ENCODE peak calls at places on chromosome 7, in four cellular contexts. One of them, this sample, is unnamed.
A peak's percentile ranks its signal among the peaks of the same experiment; 100 is the strongest.

GRCh38 chr7:157469181-157470016 is 132.6 kb downstream of the DNAJB6 start:
- DNase-seq in upper lobe of right lung: no peak
- DNase-seq in uterus: no peak
- DNase-seq in dorsolateral prefrontal cortex: no peak
- DNase-seq in this sample: no peak

GRCh38 chr7:93601363-93601762 is 26.8 kb upstream of the CALCR start:
- DNase-seq in upper lobe of right lung: no peak
- DNase-seq in dorsolateral prefrontal cortex: no peak
- DNase-seq in uterus: no peak
- DNase-seq in this sample: peak; percentile 1

GRCh38 chr7:50771120-50772002 is 11.3 kb downstream of the GRB10 start:
- DNase-seq in upper lobe of right lung: no peak
- DNase-seq in dorsolateral prefrontal cortex: no peak
- DNase-seq in uterus: no peak
- DNase-seq in this sample: no peak

GRCh38 chr7:44087914-44088838 is 5.8 kb upstream of the POLM start:
- DNase-seq in upper lobe of right lung: no peak
- DNase-seq in dorsolateral prefrontal cortex: no peak
- DNase-seq in uterus: peak; percentile 81
- DNase-seq in this sample: peak; percentile 89

GRCh38 chr7:106167439-106168136 is 55.5 kb upstream of the SYPL1 start:
- DNase-seq in dorsolateral prefrontal cortex: no peak
- DNase-seq in uterus: no peak
- DNase-seq in upper lobe of right lung: no peak
- DNase-seq in this sample: peak; percentile 18

GRCh38 chr7:149773446-149774236 is at the start of gene ZNF467:
- DNase-seq in upper lobe of right lung: peak; percentile 87
- DNase-seq in dorsolateral prefrontal cortex: no peak
- DNase-seq in uterus: peak; percentile 77
- DNase-seq in this sample: peak; percentile 20

GRCh38 chr7:106064836-106065559 is 47.1 kb downstream of the SYPL1 start:
- DNase-seq in uterus: peak; percentile 85
- DNase-seq in upper lobe of right lung: peak; percentile 71
- DNase-seq in dorsolateral prefrontal cortex: peak; percentile 80
- DNase-seq in this sample: peak; percentile 96

GRCh38 chr7:11358637-11359036 is 385.0 kb downstream of the PHF14 start:
- DNase-seq in dorsolateral prefrontal cortex: no peak
- DNase-seq in uterus: no peak
- DNase-seq in upper lobe of right lung: no peak
- DNase-seq in this sample: no peak

DNA sequence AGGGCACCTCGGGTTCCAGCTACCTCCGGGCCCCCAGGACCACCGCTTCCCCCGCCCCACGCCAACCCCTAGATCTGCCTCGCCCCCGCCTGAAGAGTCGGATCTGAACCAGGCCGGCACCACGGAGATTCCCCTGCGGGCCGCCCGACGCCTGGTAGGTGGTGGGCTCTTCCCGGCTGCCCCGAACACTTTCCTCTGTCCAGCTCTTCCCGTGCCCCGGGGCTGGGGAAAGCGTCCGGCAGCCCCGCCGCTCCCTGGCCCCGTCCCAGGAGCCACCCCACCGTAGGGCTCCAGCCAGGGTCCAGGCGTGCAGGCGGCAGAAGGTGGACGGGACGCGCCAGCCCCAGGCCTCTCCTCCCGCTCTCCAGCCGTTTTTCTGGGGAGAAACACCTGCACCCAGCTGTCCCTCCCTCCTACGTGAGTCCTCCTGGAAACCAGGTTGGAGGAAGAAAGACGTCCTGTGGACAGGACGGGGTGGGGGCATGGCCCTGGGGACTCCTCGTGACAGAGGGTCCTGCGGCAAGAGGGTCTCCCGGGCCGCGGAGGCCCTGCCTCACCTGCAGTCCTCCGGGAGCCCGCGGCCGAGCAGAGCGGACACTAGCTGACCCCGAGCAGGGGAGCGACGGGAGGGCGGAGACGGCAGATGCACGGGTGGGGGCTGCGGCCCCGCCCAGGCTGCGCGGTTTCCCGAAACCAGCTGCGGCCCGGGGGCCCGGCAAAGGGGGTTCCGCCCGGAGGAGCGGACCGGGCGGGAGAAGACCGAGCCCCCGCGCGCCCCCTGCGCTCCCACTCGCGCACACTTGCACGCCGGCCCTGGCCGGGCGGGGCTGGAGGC is at the start of gene TMEM176B:
- DNase-seq in dorsolateral prefrontal cortex: no peak
- DNase-seq in upper lobe of right lung: no peak
- DNase-seq in uterus: peak; percentile 68
- DNase-seq in this sample: no peak
- H3K4me3 ChIP-seq in dorsolateral prefrontal cortex: peak within 1 kb of the TSS; percentile 53
- H3K4me3 ChIP-seq in upper lobe of right lung: peak within 1 kb of the TSS; percentile 59
- H3K4me3 ChIP-seq in uterus: peak within 1 kb of the TSS; percentile 30
- H3K4me3 ChIP-seq in this sample: no peak within 1 kb of the TSS

GRCh38 chr7:151460474-151460855 is 20.5 kb upstream of the CRYGN start:
- DNase-seq in upper lobe of right lung: no peak
- DNase-seq in uterus: no peak
- DNase-seq in dorsolateral prefrontal cortex: no peak
- DNase-seq in this sample: no peak
- H3K4me3 ChIP-seq in upper lobe of right lung: no peak overlapping the region
- H3K4me3 ChIP-seq in uterus: peak overlapping the region; percentile 10
- H3K4me3 ChIP-seq in dorsolateral prefrontal cortex: peak overlapping the region; percentile 31
- H3K4me3 ChIP-seq in this sample: no peak overlapping the region

DNA sequence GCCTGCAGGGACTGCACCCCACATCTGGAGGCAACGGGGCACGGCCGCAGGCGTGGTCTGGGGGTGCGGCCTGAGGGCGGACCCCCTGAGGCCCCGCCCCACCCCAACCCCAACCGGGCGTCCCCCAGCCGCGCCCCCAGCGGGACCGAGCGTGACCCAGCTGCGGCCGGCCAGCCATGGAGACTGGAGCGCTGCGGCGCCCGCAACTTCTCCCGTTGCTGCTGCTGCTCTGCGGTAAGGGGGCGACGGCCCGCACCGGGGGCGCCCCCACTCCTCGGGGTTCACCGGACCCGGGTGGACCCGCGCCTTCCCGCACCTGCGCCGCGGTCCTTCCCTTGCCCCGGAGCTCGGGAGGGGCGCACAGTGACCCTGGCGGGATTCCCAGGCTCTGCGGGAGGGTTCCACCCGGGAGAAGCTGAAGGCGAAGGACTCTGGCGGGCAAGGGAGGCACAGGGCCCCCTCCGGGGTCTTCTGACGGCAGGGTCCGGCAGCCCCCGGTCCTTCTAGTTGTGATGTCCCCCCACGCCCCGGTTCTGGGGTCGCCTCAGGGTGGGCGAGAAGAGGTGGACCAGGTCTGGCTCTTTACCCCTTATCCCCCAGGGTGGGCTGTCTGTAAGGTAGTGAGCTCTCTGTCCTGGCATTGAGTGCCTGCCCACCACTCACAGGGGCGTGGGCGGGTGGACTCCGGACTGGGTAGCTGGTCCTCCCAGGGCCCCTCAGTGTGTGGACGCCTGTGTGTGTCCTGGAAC is at the start of gene RAMP3:
- DNase-seq in dorsolateral prefrontal cortex: no peak
- DNase-seq in upper lobe of right lung: peak; percentile 61
- DNase-seq in uterus: no peak
- DNase-seq in this sample: no peak
- H3K4me3 ChIP-seq in dorsolateral prefrontal cortex: peak within 1 kb of the TSS; percentile 50
- H3K4me3 ChIP-seq in upper lobe of right lung: peak within 1 kb of the TSS; percentile 52
- H3K4me3 ChIP-seq in uterus: peak within 1 kb of the TSS; percentile 18
- H3K4me3 ChIP-seq in this sample: no peak within 1 kb of the TSS

DNA sequence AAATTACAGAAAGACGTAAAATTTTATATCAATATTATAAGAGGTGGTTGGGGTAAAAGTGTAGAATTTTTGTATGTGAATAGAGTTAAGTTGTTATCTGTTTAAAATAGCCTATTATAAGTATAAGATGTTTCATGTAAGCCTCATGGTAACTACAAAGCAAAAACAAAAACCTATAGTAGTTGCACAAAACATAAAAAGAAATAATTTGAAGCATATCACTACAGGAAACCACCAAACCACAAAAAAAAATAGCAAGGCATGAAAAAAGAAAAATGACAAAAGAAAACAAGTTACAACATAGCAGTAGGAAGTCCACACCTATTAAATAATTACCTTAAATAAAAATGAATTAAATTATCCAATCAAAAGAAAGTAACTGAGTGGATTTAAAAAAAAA is 12.4 kb upstream of the GSTK1 start:
- DNase-seq in dorsolateral prefrontal cortex: no peak
- DNase-seq in uterus: no peak
- DNase-seq in upper lobe of right lung: no peak
- DNase-seq in this sample: no peak
- H3K4me3 ChIP-seq in dorsolateral prefrontal cortex: no peak overlapping the region
- H3K4me3 ChIP-seq in uterus: no peak overlapping the region
- H3K4me3 ChIP-seq in upper lobe of right lung: no peak overlapping the region
- H3K4me3 ChIP-seq in this sample: no peak overlapping the region

GRCh38 chr7:151493083-151493482 is 26.6 kb downstream of the RHEB start:
- DNase-seq in dorsolateral prefrontal cortex: no peak
- DNase-seq in uterus: no peak
- DNase-seq in upper lobe of right lung: no peak
- DNase-seq in this sample: no peak

GRCh38 chr7:151495360-151495759 is 24.3 kb downstream of the RHEB start:
- DNase-seq in upper lobe of right lung: no peak
- DNase-seq in uterus: no peak
- DNase-seq in dorsolateral prefrontal cortex: no peak
- DNase-seq in this sample: no peak

GRCh38 chr7:151491859-151492258 is 27.8 kb downstream of the RHEB start:
- DNase-seq in uterus: no peak
- DNase-seq in upper lobe of right lung: no peak
- DNase-seq in dorsolateral prefrontal cortex: no peak
- DNase-seq in this sample: peak; percentile 87

GRCh38 chr7:151497306-151497871 is 22.3 kb downstream of the RHEB start:
- DNase-seq in dorsolateral prefrontal cortex: no peak
- DNase-seq in uterus: no peak
- DNase-seq in upper lobe of right lung: no peak
- DNase-seq in this sample: no peak

GRCh38 chr7:151494569-151495284 is 25.0 kb downstream of the RHEB start:
- DNase-seq in dorsolateral prefrontal cortex: no peak
- DNase-seq in upper lobe of right lung: no peak
- DNase-seq in uterus: no peak
- DNase-seq in this sample: no peak
- H3K4me3 ChIP-seq in dorsolateral prefrontal cortex: no peak overlapping the region
- H3K4me3 ChIP-seq in upper lobe of right lung: no peak overlapping the region
- H3K4me3 ChIP-seq in uterus: no peak overlapping the region
- H3K4me3 ChIP-seq in this sample: no peak overlapping the region

GRCh38 chr7:151025924-151026671 is 1.8 kb upstream of the ATG9B start:
- DNase-seq in uterus: no peak
- DNase-seq in upper lobe of right lung: no peak
- DNase-seq in dorsolateral prefrontal cortex: no peak
- DNase-seq in this sample: peak; percentile 55

GRCh38 chr7:151028948-151029501 is 775 bp downstream of the ABCB8 start:
- DNase-seq in uterus: no peak
- DNase-seq in dorsolateral prefrontal cortex: no peak
- DNase-seq in upper lobe of right lung: no peak
- DNase-seq in this sample: no peak

GRCh38 chr7:151031011-151031410 is 2.8 kb downstream of the ABCB8 start:
- DNase-seq in uterus: no peak
- DNase-seq in upper lobe of right lung: no peak
- DNase-seq in dorsolateral prefrontal cortex: no peak
- DNase-seq in this sample: no peak

GRCh38 chr7:151024435-151025056 is at the start of gene ATG9B:
- DNase-seq in upper lobe of right lung: no peak
- DNase-seq in dorsolateral prefrontal cortex: no peak
- DNase-seq in uterus: no peak
- DNase-seq in this sample: no peak

GRCh38 chr7:151028131-151028947 is at the start of gene ABCB8:
- DNase-seq in uterus: peak; percentile 98
- DNase-seq in upper lobe of right lung: peak; percentile 98
- DNase-seq in dorsolateral prefrontal cortex: peak; percentile 98
- DNase-seq in this sample: peak; percentile 99
- H3K4me3 ChIP-seq in uterus: peak within 1 kb of the TSS; percentile 69
- H3K4me3 ChIP-seq in upper lobe of right lung: peak within 1 kb of the TSS; percentile 73
- H3K4me3 ChIP-seq in dorsolateral prefrontal cortex: peak within 1 kb of the TSS; percentile 89
- H3K4me3 ChIP-seq in this sample: peak within 1 kb of the TSS; percentile 59

GRCh38 chr7:47573758-47574472 is 8.0 kb downstream of the TNS3 start:
- DNase-seq in dorsolateral prefrontal cortex: no peak
- DNase-seq in upper lobe of right lung: no peak
- DNase-seq in uterus: peak; percentile 67
- DNase-seq in this sample: peak; percentile 94
- H3K4me3 ChIP-seq in dorsolateral prefrontal cortex: no peak overlapping the region
- H3K4me3 ChIP-seq in upper lobe of right lung: no peak overlapping the region
- H3K4me3 ChIP-seq in uterus: no peak overlapping the region
- H3K4me3 ChIP-seq in this sample: peak overlapping the region; percentile 4

GRCh38 chr7:155296788-155297516 is 726 bp upstream of the INSIG1 start:
- DNase-seq in uterus: peak; percentile 62
- DNase-seq in dorsolateral prefrontal cortex: peak; percentile 39
- DNase-seq in upper lobe of right lung: peak; percentile 84
- DNase-seq in this sample: peak; percentile 77

GRCh38 chr7:155298834-155299538 is 1.3 kb downstream of the INSIG1 start:
- DNase-seq in dorsolateral prefrontal cortex: peak; percentile 99
- DNase-seq in upper lobe of right lung: peak; percentile 97
- DNase-seq in uterus: peak; percentile 81
- DNase-seq in this sample: peak; percentile 98

GRCh38 chr7:155296006-155296787 is 1.5 kb upstream of the INSIG1 start:
- DNase-seq in upper lobe of right lung: no peak
- DNase-seq in dorsolateral prefrontal cortex: no peak
- DNase-seq in uterus: no peak
- DNase-seq in this sample: no peak

GRCh38 chr7:155298288-155298833 is 683 bp downstream of the INSIG1 start:
- DNase-seq in upper lobe of right lung: no peak
- DNase-seq in uterus: no peak
- DNase-seq in dorsolateral prefrontal cortex: no peak
- DNase-seq in this sample: no peak

DNA sequence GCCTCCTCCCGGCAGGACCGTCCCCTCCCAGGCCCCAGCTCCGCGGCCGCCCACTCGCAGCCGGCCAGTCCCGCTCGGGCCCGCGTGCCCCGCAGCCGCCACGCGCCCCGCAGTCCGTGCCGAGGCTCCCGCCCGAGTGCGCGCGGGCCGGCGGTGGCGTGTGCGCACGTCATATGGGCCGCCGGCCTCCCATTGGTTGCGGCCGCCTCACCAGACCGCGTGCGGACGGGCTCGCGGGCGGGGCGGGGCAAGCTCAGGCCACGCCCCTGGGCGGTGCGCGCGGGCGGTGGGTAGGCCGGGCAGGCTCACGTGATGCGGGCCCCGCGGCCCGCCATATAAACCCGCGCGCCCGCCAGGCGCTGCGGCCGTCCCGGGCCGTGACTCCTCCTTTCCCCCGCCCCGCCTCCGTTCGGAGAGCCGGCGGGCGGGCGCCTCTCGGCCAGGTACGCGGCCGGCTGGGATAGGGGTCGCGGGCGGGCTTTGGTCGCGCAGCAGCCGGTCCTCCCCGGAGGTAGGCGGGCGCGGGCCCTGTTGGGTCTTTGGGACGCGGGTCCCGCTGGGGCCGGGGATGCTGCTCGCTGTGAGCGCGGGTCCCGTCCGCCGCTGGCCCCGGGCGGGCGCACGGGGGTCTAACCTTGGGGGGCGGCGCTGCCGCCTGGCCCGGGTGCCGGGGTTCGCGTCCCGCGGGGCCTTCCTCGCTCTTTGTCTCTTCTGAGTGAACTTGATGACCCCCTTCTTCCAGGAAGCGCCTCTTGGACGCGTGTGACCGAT is at the start of gene INSIG1:
- DNase-seq in uterus: peak; percentile 93
- DNase-seq in dorsolateral prefrontal cortex: peak; percentile 90
- DNase-seq in upper lobe of right lung: peak; percentile 96
- DNase-seq in this sample: peak; percentile 95
- H3K4me3 ChIP-seq in uterus: peak within 1 kb of the TSS; percentile 49
- H3K4me3 ChIP-seq in dorsolateral prefrontal cortex: peak within 1 kb of the TSS; percentile 80
- H3K4me3 ChIP-seq in upper lobe of right lung: peak within 1 kb of the TSS; percentile 91
- H3K4me3 ChIP-seq in this sample: peak within 1 kb of the TSS; percentile 97

This sample was measured in fibroblast of lung.